ENCODE peak calls at places on chromosomes 2 and 18, in four cellular contexts. One of them, this sample, is unnamed.
A peak's percentile ranks its signal among the peaks of the same experiment; 100 is the strongest.

GRCh38 chr2:207448006-207448405 is 81.8 kb upstream of the CREB1 start:
- DNase-seq in HL-60: no peak
- DNase-seq in tibial nerve: no peak
- DNase-seq in RWPE1: no peak
- DNase-seq in this sample: no peak

GRCh38 chr2:171540437-171540836 is 18.2 kb downstream of the CYBRD1 start:
- DNase-seq in HL-60: no peak
- DNase-seq in tibial nerve: no peak
- DNase-seq in RWPE1: no peak
- DNase-seq in this sample: no peak

GRCh38 chr2:223768179-223768578 is 69.2 kb downstream of the AP1S3 start:
- DNase-seq in HL-60: no peak
- DNase-seq in tibial nerve: no peak
- DNase-seq in RWPE1: no peak
- DNase-seq in this sample: no peak

GRCh38 chr2:196213252-196213651 is 41.9 kb upstream of the STK17B start:
- DNase-seq in HL-60: no peak
- DNase-seq in tibial nerve: no peak
- DNase-seq in RWPE1: no peak
- DNase-seq in this sample: no peak

GRCh38 chr2:190684941-190685340 is 36.1 kb downstream of the NAB1 start:
- DNase-seq in HL-60: no peak
- DNase-seq in tibial nerve: no peak
- DNase-seq in RWPE1: no peak
- DNase-seq in this sample: no peak

GRCh38 chr2:147636238-147636887 is 208.5 kb upstream of the ACVR2A start:
- DNase-seq in HL-60: peak; percentile 36
- DNase-seq in tibial nerve: no peak
- DNase-seq in RWPE1: peak; percentile 44
- DNase-seq in this sample: no peak

GRCh38 chr18:59057969-59058368 is 81.7 kb upstream of the SEC11C start:
- DNase-seq in HL-60: no peak
- DNase-seq in tibial nerve: no peak
- DNase-seq in RWPE1: no peak
- DNase-seq in this sample: no peak

GRCh38 chr2:143473206-143473605 is 344.0 kb downstream of the ARHGAP15 start:
- DNase-seq in HL-60: no peak
- DNase-seq in tibial nerve: no peak
- DNase-seq in RWPE1: peak; percentile 62
- DNase-seq in this sample: no peak

GRCh38 chr2:20432714-20433113 is 14.2 kb upstream of the RHOB start:
- DNase-seq in HL-60: no peak
- DNase-seq in tibial nerve: no peak
- DNase-seq in RWPE1: no peak
- DNase-seq in this sample: no peak

GRCh38 chr2:18907508-18907907 is 318.1 kb upstream of the NT5C1B start:
- DNase-seq in HL-60: no peak
- DNase-seq in tibial nerve: no peak
- DNase-seq in RWPE1: no peak
- DNase-seq in this sample: no peak

GRCh38 chr2:132372276-132372675 is 44.3 kb upstream of the GPR39 start:
- DNase-seq in HL-60: peak; percentile 40
- DNase-seq in tibial nerve: no peak
- DNase-seq in RWPE1: no peak
- DNase-seq in this sample: no peak

GRCh38 chr2:234861841-234862735 is 89.7 kb upstream of the SH3BP4 start:
- DNase-seq in HL-60: no peak
- DNase-seq in tibial nerve: no peak
- DNase-seq in RWPE1: no peak
- DNase-seq in this sample: no peak

GRCh38 chr2:10257500-10258147 is 45.1 kb upstream of the HPCAL1 start:
- DNase-seq in HL-60: no peak
- DNase-seq in tibial nerve: no peak
- DNase-seq in RWPE1: no peak
- DNase-seq in this sample: no peak

GRCh38 chr2:109663721-109664120 is 49.6 kb downstream of the SOWAHC start:
- DNase-seq in HL-60: no peak
- DNase-seq in tibial nerve: no peak
- DNase-seq in RWPE1: peak; percentile 61
- DNase-seq in this sample: no peak

GRCh38 chr18:11868230-11868629 is 17.0 kb downstream of the CHMP1B start:
- DNase-seq in HL-60: no peak
- DNase-seq in tibial nerve: no peak
- DNase-seq in RWPE1: no peak
- DNase-seq in this sample: no peak

GRCh38 chr2:37526323-37526722 is 145.1 kb downstream of the CDC42EP3 start:
- DNase-seq in HL-60: no peak
- DNase-seq in tibial nerve: no peak
- DNase-seq in RWPE1: peak; percentile 3
- DNase-seq in this sample: no peak

GRCh38 chr18:59874166-59874565 is 25.6 kb upstream of the PMAIP1 start:
- DNase-seq in HL-60: no peak
- DNase-seq in tibial nerve: no peak
- DNase-seq in RWPE1: peak; percentile 30
- DNase-seq in this sample: no peak

GRCh38 chr2:23445450-23445868 is 60.5 kb downstream of the KLHL29 start:
- DNase-seq in HL-60: no peak
- DNase-seq in tibial nerve: no peak
- DNase-seq in RWPE1: peak; percentile 75
- DNase-seq in this sample: no peak

GRCh38 chr2:8219631-8220393 is 462.0 kb upstream of the ID2 start:
- DNase-seq in HL-60: no peak
- DNase-seq in tibial nerve: no peak
- DNase-seq in RWPE1: no peak
- DNase-seq in this sample: no peak

GRCh38 chr18:3814840-3815239 is 364.9 kb downstream of the TGIF1 start:
- DNase-seq in HL-60: no peak
- DNase-seq in tibial nerve: no peak
- DNase-seq in RWPE1: no peak
- DNase-seq in this sample: no peak

GRCh38 chr2:204452464-204453023 is 92.7 kb upstream of the PARD3B start:
- DNase-seq in HL-60: no peak
- DNase-seq in tibial nerve: no peak
- DNase-seq in RWPE1: peak; percentile 83
- DNase-seq in this sample: no peak

GRCh38 chr2:235542728-235543125 is 48.9 kb downstream of the AGAP1 start:
- DNase-seq in HL-60: no peak
- DNase-seq in tibial nerve: no peak
- DNase-seq in RWPE1: no peak
- DNase-seq in this sample: no peak

GRCh38 chr2:181140414-181140813 is 160.0 kb downstream of the UBE2E3 start:
- DNase-seq in HL-60: no peak
- DNase-seq in tibial nerve: no peak
- DNase-seq in RWPE1: no peak
- DNase-seq in this sample: no peak

GRCh38 chr2:63047534-63048281 is 2.9 kb upstream of the OTX1 start:
- DNase-seq in HL-60: no peak
- DNase-seq in tibial nerve: no peak
- DNase-seq in RWPE1: no peak
- DNase-seq in this sample: no peak

GRCh38 chr18:52063923-52064322 is 276.1 kb upstream of the DCC start:
- DNase-seq in HL-60: no peak
- DNase-seq in tibial nerve: no peak
- DNase-seq in RWPE1: no peak
- DNase-seq in this sample: no peak

GRCh38 chr2:56460508-56460907 is 276.7 kb downstream of the CCDC85A start:
- DNase-seq in HL-60: no peak
- DNase-seq in tibial nerve: no peak
- DNase-seq in RWPE1: no peak
- DNase-seq in this sample: no peak

GRCh38 chr2:236691799-236692167 is 122.2 kb downstream of the ACKR3 start:
- DNase-seq in HL-60: no peak
- DNase-seq in tibial nerve: no peak
- DNase-seq in RWPE1: peak; percentile 88
- DNase-seq in this sample: no peak

GRCh38 chr2:207766697-207767460 is 2.8 kb downstream of the FZD5 start:
- DNase-seq in HL-60: no peak
- DNase-seq in tibial nerve: no peak
- DNase-seq in RWPE1: no peak
- DNase-seq in this sample: no peak

GRCh38 chr2:37635359-37636208 is 35.9 kb downstream of the CDC42EP3 start:
- DNase-seq in HL-60: peak; percentile 95
- DNase-seq in tibial nerve: no peak
- DNase-seq in RWPE1: peak; percentile 26
- DNase-seq in this sample: peak; percentile 68

GRCh38 chr18:37391698-37392548 is 173.7 kb downstream of the CELF4 start:
- DNase-seq in HL-60: no peak
- DNase-seq in tibial nerve: no peak
- DNase-seq in RWPE1: no peak
- DNase-seq in this sample: no peak

GRCh38 chr18:3313685-3314084 is 51.8 kb downstream of the MYL12B start:
- DNase-seq in HL-60: no peak
- DNase-seq in tibial nerve: no peak
- DNase-seq in RWPE1: no peak
- DNase-seq in this sample: no peak

GRCh38 chr2:212361174-212361756 is 177.3 kb downstream of the ERBB4 start:
- DNase-seq in HL-60: no peak
- DNase-seq in tibial nerve: no peak
- DNase-seq in RWPE1: no peak
- DNase-seq in this sample: no peak

GRCh38 chr2:212354382-212354781 is 184.2 kb downstream of the ERBB4 start:
- DNase-seq in HL-60: no peak
- DNase-seq in tibial nerve: no peak
- DNase-seq in RWPE1: no peak
- DNase-seq in this sample: no peak

GRCh38 chr2:212360068-212360460 is 178.5 kb downstream of the ERBB4 start:
- DNase-seq in HL-60: no peak
- DNase-seq in tibial nerve: no peak
- DNase-seq in RWPE1: no peak
- DNase-seq in this sample: no peak

GRCh38 chr2:212359425-212360067 is 179.1 kb downstream of the ERBB4 start:
- DNase-seq in HL-60: no peak
- DNase-seq in tibial nerve: no peak
- DNase-seq in RWPE1: no peak
- DNase-seq in this sample: no peak

GRCh38 chr2:212357606-212358005 is 181.0 kb downstream of the ERBB4 start:
- DNase-seq in HL-60: no peak
- DNase-seq in tibial nerve: no peak
- DNase-seq in RWPE1: no peak
- DNase-seq in this sample: no peak
- H3K27ac ChIP-seq in HL-60: no peak overlapping the region
- H3K27ac ChIP-seq in tibial nerve: no peak overlapping the region
- H3K27ac ChIP-seq in RWPE1: no peak overlapping the region
- H3K27ac ChIP-seq in this sample: no peak overlapping the region

GRCh38 chr2:73927344-73927743 is 664 bp downstream of the DGUOK start:
- DNase-seq in HL-60: no peak
- DNase-seq in tibial nerve: no peak
- DNase-seq in RWPE1: no peak
- DNase-seq in this sample: no peak

GRCh38 chr2:73925033-73925704 is 1.5 kb upstream of the DGUOK start:
- DNase-seq in HL-60: no peak
- DNase-seq in tibial nerve: no peak
- DNase-seq in RWPE1: no peak
- DNase-seq in this sample: no peak

GRCh38 chr2:73928995-73929394 is 2.3 kb downstream of the DGUOK start:
- DNase-seq in HL-60: no peak
- DNase-seq in tibial nerve: no peak
- DNase-seq in RWPE1: no peak
- DNase-seq in this sample: no peak

GRCh38 chr2:73925853-73926492 is 707 bp upstream of the DGUOK start:
- DNase-seq in HL-60: no peak
- DNase-seq in tibial nerve: no peak
- DNase-seq in RWPE1: peak; percentile 79
- DNase-seq in this sample: no peak

GRCh38 chr2:73926493-73927327 is at the start of gene DGUOK:
- DNase-seq in HL-60: peak; percentile 99
- DNase-seq in tibial nerve: peak; percentile 96
- DNase-seq in RWPE1: peak; percentile 94
- DNase-seq in this sample: peak; percentile 96
- H3K27ac ChIP-seq in HL-60: peak within 1 kb of the TSS; percentile 88
- H3K27ac ChIP-seq in tibial nerve: peak within 1 kb of the TSS; percentile 98
- H3K27ac ChIP-seq in RWPE1: peak within 1 kb of the TSS; percentile 87
- H3K27ac ChIP-seq in this sample: peak within 1 kb of the TSS; percentile 97

GRCh38 chr2:15170068-15170775 is 390.9 kb downstream of the NBAS start:
- DNase-seq in HL-60: no peak
- DNase-seq in tibial nerve: no peak
- DNase-seq in RWPE1: no peak
- DNase-seq in this sample: no peak

GRCh38 chr2:15172825-15173224 is 388.3 kb downstream of the NBAS start:
- DNase-seq in HL-60: no peak
- DNase-seq in tibial nerve: no peak
- DNase-seq in RWPE1: no peak
- DNase-seq in this sample: no peak

GRCh38 chr2:15166878-15167277 is 394.3 kb downstream of the NBAS start:
- DNase-seq in HL-60: no peak
- DNase-seq in tibial nerve: no peak
- DNase-seq in RWPE1: no peak
- DNase-seq in this sample: no peak

GRCh38 chr2:15168116-15168515 is 393.0 kb downstream of the NBAS start:
- DNase-seq in HL-60: no peak
- DNase-seq in tibial nerve: no peak
- DNase-seq in RWPE1: no peak
- DNase-seq in this sample: no peak

GRCh38 chr2:15169326-15170038 is 391.7 kb downstream of the NBAS start:
- DNase-seq in HL-60: no peak
- DNase-seq in tibial nerve: no peak
- DNase-seq in RWPE1: peak; percentile 94
- DNase-seq in this sample: no peak
- H3K27ac ChIP-seq in HL-60: no peak overlapping the region
- H3K27ac ChIP-seq in tibial nerve: no peak overlapping the region
- H3K27ac ChIP-seq in RWPE1: peak overlapping the region; percentile 86
- H3K27ac ChIP-seq in this sample: no peak overlapping the region

DNA sequence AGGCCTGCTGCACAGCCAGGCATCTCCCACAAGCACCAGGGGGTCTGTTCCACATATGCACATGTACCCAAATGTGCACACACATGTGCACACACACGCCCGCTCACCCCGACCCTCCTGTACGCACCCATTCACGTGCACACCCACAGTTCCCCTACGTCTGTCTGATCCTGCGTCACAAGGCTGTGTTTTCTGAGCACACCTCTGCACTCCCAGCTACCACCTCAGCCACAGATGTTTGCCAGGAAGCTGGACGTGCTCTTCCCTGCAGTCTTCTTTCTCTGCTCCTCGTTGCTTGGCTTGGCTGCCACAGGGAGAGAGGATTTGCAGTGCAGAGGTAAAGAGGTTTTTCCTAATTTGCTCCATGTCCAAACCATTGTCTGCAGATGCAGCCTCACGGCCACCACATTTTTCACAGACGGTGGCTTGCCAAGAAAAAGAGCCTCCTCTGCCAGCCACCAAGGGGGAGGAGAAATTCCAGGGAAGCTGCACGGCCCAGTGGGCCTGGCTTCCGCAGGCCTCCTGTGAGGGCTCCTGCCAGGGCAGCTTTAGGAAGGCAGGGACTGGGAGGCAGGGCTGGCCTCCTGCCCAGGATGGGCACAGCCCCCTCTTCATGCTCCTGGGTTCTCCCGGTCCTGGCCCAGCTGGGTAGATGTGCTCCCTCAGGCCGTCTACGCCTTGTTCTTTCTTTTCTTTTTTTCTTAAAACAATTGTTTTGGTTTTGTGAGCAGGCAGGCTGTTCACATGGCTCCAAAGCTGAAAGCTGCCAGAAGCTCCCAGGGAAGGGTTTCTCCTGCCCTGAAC is 29.2 kb upstream of the HS6ST1 start:
- DNase-seq in HL-60: no peak
- DNase-seq in tibial nerve: no peak
- DNase-seq in RWPE1: no peak
- DNase-seq in this sample: no peak
- H3K27ac ChIP-seq in HL-60: no peak overlapping the region
- H3K27ac ChIP-seq in tibial nerve: peak overlapping the region; percentile 64
- H3K27ac ChIP-seq in RWPE1: peak overlapping the region; percentile 93
- H3K27ac ChIP-seq in this sample: no peak overlapping the region

GRCh38 chr2:177331446-177331997 is 61.1 kb upstream of the AGPS start:
- DNase-seq in HL-60: no peak
- DNase-seq in tibial nerve: no peak
- DNase-seq in RWPE1: no peak
- DNase-seq in this sample: no peak
- H3K27ac ChIP-seq in HL-60: peak overlapping the region; percentile 68
- H3K27ac ChIP-seq in tibial nerve: no peak overlapping the region
- H3K27ac ChIP-seq in RWPE1: no peak overlapping the region
- H3K27ac ChIP-seq in this sample: no peak overlapping the region

This sample was measured in effector memory CD4-positive, alpha-beta T cell.